ENCODE peak calls at places on chromosomes 16 and 17, in six cellular contexts. K is PC-9, C is upper lobe of right lung, V is aorta, U is left ventricle myocardium inferior, J is pancreas. G is an unnamed sample. For H3K36me3, the result is how much of the 10 kb centered on the place peaks cover.

GRCh38 chr17:65176646-65177409 is 39.7 kb downstream of the RGS9 start:
- DNase-seq in C (no peak), U (no peak), J (no peak), K (no peak), V (no peak), G (no peak)

GRCh38 chr17:4442582-4442981 is 8.8 kb downstream of the SPNS3 start:
- DNase-seq in V (no peak), C (no peak), J (peak), K (no peak), U (no peak), G (no peak)

GRCh38 chr16:85274924-85275323 is 162.7 kb upstream of the CIBAR2 start:
- DNase-seq in J (no peak), K (no peak), U (no peak), V (no peak), C (no peak), G (no peak)

GRCh38 chr16:430904-431303 is 5.5 kb downstream of the RAB11FIP3 start:
- DNase-seq in J (peak), C (no peak), U (no peak), K (no peak), V (no peak), G (no peak)

GRCh38 chr17:40107266-40107980 is 7.0 kb upstream of the NR1D1 start:
- DNase-seq in J (peak), K (no peak), C (no peak), U (peak), V (peak), G (no peak)

GRCh38 chr16:82236415-82236814 is 66.4 kb upstream of the MPHOSPH6 start:
- DNase-seq in U (no peak), V (no peak), C (no peak), J (no peak), K (no peak), G (no peak)

GRCh38 chr17:74779948-74780400 is 3.8 kb upstream of the NAT9 start:
- DNase-seq in U (peak), K (no peak), C (peak), V (peak), J (no peak), G (no peak)

GRCh38 chr17:4950075-4950756 is 703 bp upstream of the ENO3 start:
- DNase-seq in U (peak), C (peak), V (peak), J (peak), K (peak), G (no peak)

GRCh38 chr17:38762231-38762630 is 9.7 kb downstream of the PSMB3 start:
- DNase-seq in V (no peak), J (no peak), U (no peak), K (no peak), C (no peak), G (no peak)

GRCh38 chr17:78609198-78609597 is 32.0 kb upstream of the DNAH17 start:
- DNase-seq in V (peak), J (no peak), U (no peak), K (no peak), C (no peak), G (peak)

GRCh38 chr16:75570351-75571104 is 4.3 kb downstream of the GABARAPL2 start:
- DNase-seq in V (no peak), C (no peak), K (no peak), U (no peak), J (no peak), G (no peak)

GRCh38 chr16:3938843-3939624 is 58.5 kb upstream of the CREBBP start:
- DNase-seq in U (peak), V (peak), K (peak), J (peak), C (peak), G (peak)

GRCh38 chr17:75365009-75365930 is 40.2 kb downstream of the GRB2 start:
- DNase-seq in U (no peak), C (no peak), V (no peak), J (no peak), K (no peak), G (no peak)

GRCh38 chr17:19470529-19471261 is 59.7 kb downstream of the RNF112 start:
- DNase-seq in K (peak), C (no peak), V (peak), J (no peak), U (peak), G (no peak)

GRCh38 chr16:54286330-54287017 is at the start of gene IRX3:
- DNase-seq in K (peak), J (peak), V (peak), U (peak), C (peak), G (peak)

GRCh38 chr17:81854974-81855774 is 5.2 kb downstream of the P4HB start:
- DNase-seq in V (no peak), U (no peak), J (peak), K (no peak), C (no peak), G (no peak)

GRCh38 chr16:87897563-87898505 is 28.5 kb upstream of the SLC7A5 start:
- DNase-seq in U (no peak), J (no peak), K (no peak), C (no peak), V (no peak), G (no peak)

GRCh38 chr16:55965099-55965498 is 89.9 kb upstream of the CES5A start:
- DNase-seq in C (no peak), J (no peak), U (no peak), K (peak), V (no peak), G (no peak)

GRCh38 chr17:14270508-14270907 is 30.4 kb upstream of the HS3ST3B1 start:
- DNase-seq in C (no peak), U (no peak), K (no peak), J (no peak), V (no peak), G (no peak)

GRCh38 chr17:37701424-37702020 is 43.3 kb downstream of the HNF1B start:
- DNase-seq in K (no peak), J (no peak), V (peak), U (no peak), C (peak), G (no peak)

GRCh38 chr17:48530887-48531272 is at the start of gene HOXB1:
- DNase-seq in J (no peak), K (no peak), C (no peak), V (no peak), U (no peak), G (no peak)

GRCh38 chr17:67696853-67697505 is 20.8 kb upstream of the NOL11 start:
- DNase-seq in V (no peak), U (no peak), J (no peak), C (no peak), K (no peak), G (no peak)

GRCh38 chr17:57032343-57032742 is 52.7 kb upstream of the AKAP1 start:
- DNase-seq in K (no peak), C (peak), V (no peak), U (peak), J (no peak), G (peak)

GRCh38 chr16:87317766-87318121 is 552 bp upstream of the C16orf95 start:
- DNase-seq in K (no peak), C (peak), J (peak), U (peak), V (peak), G (no peak)

GRCh38 chr16:51763072-51763658 is 612.1 kb upstream of the SALL1 start:
- DNase-seq in V (no peak), J (no peak), K (no peak), C (no peak), U (no peak), G (no peak)

GRCh38 chr17:39738568-39738901 is 797 bp downstream of the GRB7 start:
- DNase-seq in C (no peak), K (peak), U (no peak), V (no peak), J (peak), G (peak)

GRCh38 chr17:15660077-15660476 is 24.0 kb downstream of the TRIM16 start:
- DNase-seq in J (no peak), K (no peak), U (no peak), C (no peak), V (no peak), G (no peak)

GRCh38 chr17:81422776-81423697 is 27.8 kb downstream of the BAHCC1 start:
- DNase-seq in K (peak), J (no peak), U (peak), V (peak), C (peak), G (peak)

GRCh38 chr17:46736100-46736499 is 82.4 kb downstream of the WNT3 start:
- DNase-seq in U (no peak), K (no peak), V (no peak), C (no peak), J (no peak), G (no peak)

GRCh38 chr17:18970582-18971480 is 18.9 kb downstream of the SLC5A10 start:
- DNase-seq in C (no peak), J (no peak), U (no peak), K (no peak), V (no peak), G (no peak)

GRCh38 chr16:19175492-19176262 is 7.6 kb downstream of the SYT17 start:
- DNase-seq in C (no peak), J (no peak), V (no peak), K (no peak), U (no peak), G (no peak)

GRCh38 chr17:81991684-81992513 is 14.5 kb downstream of the ASPSCR1 start:
- DNase-seq in C (peak), J (peak), K (peak), U (peak), V (peak), G (peak)

GRCh38 chr17:77458202-77459017 is 317.6 kb downstream of the SEC14L1 start:
- DNase-seq in U (no peak), V (no peak), K (no peak), J (no peak), C (no peak), G (no peak)

GRCh38 chr16:72050769-72051464 is 3.4 kb upstream of the HP start:
- DNase-seq in V (no peak), C (no peak), K (no peak), J (no peak), U (no peak), G (no peak)

GRCh38 chr17:61139219-61139618 is 260.4 kb upstream of the TBX2 start:
- DNase-seq in K (peak), V (peak), J (no peak), C (no peak), U (no peak), G (no peak)

GRCh38 chr17:77318491-77319210 is 177.9 kb downstream of the SEC14L1 start:
- DNase-seq in C (peak), U (no peak), J (no peak), V (peak), K (no peak), G (no peak)

GRCh38 chr16:66408181-66409048 is 18.7 kb upstream of the BEAN1 start:
- DNase-seq in C (no peak), J (no peak), V (no peak), K (peak), U (peak), G (peak)

GRCh38 chr17:27327871-27328270 is 34.0 kb downstream of the WSB1 start:
- DNase-seq in K (no peak), U (no peak), J (no peak), C (no peak), V (no peak), G (no peak)

GRCh38 chr17:27332485-27333409 is 38.8 kb downstream of the WSB1 start:
- DNase-seq in U (peak), C (peak), V (peak), J (peak), K (peak), G (peak)

GRCh38 chr17:27333410-27333980 is 39.6 kb downstream of the WSB1 start:
- DNase-seq in J (no peak), V (no peak), U (no peak), C (no peak), K (no peak), G (no peak)

GRCh38 chr17:27329146-27329805 is 35.4 kb downstream of the WSB1 start:
- DNase-seq in J (no peak), U (no peak), V (no peak), K (no peak), C (no peak), G (no peak)

GRCh38 chr17:27332052-27332403 is 38.1 kb downstream of the WSB1 start:
- DNase-seq in C (no peak), V (no peak), K (no peak), J (no peak), U (no peak), G (no peak)
- H3K36me3 ChIP-seq in C (under half), V (under half), K (under half), J (under half), U (under half), G (under half)

GRCh38 chr16:23902223-23903000 is 66.6 kb downstream of the PRKCB start:
- DNase-seq in K (no peak), U (no peak), C (no peak), J (no peak), V (no peak), G (no peak)

GRCh38 chr16:23899869-23900268 is 64.1 kb downstream of the PRKCB start:
- DNase-seq in J (no peak), C (no peak), K (no peak), U (no peak), V (no peak), G (no peak)

GRCh38 chr16:23898682-23899430 is 63.1 kb downstream of the PRKCB start:
- DNase-seq in K (no peak), C (no peak), U (no peak), J (no peak), V (no peak), G (no peak)

GRCh38 chr16:23901178-23902131 is 65.7 kb downstream of the PRKCB start:
- DNase-seq in V (no peak), K (no peak), U (no peak), C (no peak), J (no peak), G (no peak)

GRCh38 chr16:23900480-23901177 is 64.8 kb downstream of the PRKCB start:
- DNase-seq in K (no peak), V (no peak), J (no peak), C (no peak), U (no peak), G (no peak)
- H3K4me3 ChIP-seq in K (no peak), V (no peak), J (no peak), C (no peak), U (no peak), G (no peak)

GRCh38 chr17:1438593-1439083 is 17.4 kb downstream of the CRK start:
- DNase-seq in J (no peak), C (no peak), V (no peak), U (no peak), K (peak), G (no peak)
- H3K27ac ChIP-seq in J (no peak), C (no peak), V (no peak), U (peak), K (peak), G (no peak)

GRCh38 chr17:28907052-28907438 is 4.2 kb upstream of the DHRS13 start:
- DNase-seq in J (no peak), K (no peak), V (no peak), U (no peak), C (no peak), G (no peak)
- H3K36me3 ChIP-seq in J (under half), K (under half), V (under half), U (half or more), C (half or more), G (under half)

DNA sequence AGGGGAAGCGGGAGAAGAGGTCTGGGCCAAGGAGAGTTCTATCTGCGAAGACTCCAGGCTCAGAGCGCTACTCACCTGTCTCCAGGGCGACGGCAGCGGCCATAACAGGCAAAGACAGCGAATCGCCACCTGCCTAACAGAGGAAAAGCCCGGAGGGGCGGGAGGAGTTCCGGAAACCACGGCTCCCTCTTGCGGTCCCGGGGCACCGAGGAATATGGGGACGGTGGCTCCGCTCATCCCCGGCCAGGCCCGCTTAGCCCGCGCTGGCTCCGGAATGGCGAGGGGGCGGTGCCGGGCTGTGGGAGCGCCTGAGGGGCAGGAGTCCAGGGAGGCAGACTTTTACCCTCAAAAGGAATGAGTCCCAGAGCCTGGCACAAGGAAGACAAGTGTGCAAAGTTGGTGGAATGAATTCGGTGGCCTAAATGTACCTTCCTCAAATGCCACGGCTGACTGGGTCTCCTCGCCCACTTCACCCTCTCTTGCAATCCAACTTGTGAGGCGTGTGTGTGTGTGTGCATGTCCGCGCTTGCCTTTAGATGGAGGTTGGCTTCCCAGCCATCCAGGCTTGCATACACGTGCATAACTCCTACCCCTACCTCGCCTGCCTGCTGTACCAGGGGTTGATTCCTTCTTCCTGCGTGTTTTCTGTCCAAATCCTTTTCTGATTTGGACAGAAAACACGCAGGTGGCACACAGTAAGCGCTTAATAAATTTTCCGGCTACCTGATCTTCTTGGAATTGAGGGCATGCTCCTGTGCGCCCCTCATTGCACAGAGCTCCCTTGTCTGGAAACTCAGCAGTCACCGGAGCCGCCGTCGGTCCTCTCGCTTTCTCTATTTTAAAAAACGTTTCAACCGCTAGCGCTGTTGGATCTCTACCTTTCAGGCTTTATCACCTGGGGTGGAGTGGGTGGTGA is 3.5 kb downstream of the C17orf100 start:
- DNase-seq in V (no peak), K (no peak), J (peak), U (no peak), C (peak), G (peak)
- H3K4me3 ChIP-seq in V (no peak), K (no peak), J (no peak), U (peak), C (peak), G (peak)

GRCh38 chr17:50381920-50382319 is 8.9 kb downstream of the EME1 start:
- DNase-seq in K (no peak), J (no peak), C (no peak), V (no peak), U (no peak), G (no peak)
- H3K27ac ChIP-seq in K (no peak), J (no peak), C (no peak), V (no peak), U (no peak), G (no peak)

DNA sequence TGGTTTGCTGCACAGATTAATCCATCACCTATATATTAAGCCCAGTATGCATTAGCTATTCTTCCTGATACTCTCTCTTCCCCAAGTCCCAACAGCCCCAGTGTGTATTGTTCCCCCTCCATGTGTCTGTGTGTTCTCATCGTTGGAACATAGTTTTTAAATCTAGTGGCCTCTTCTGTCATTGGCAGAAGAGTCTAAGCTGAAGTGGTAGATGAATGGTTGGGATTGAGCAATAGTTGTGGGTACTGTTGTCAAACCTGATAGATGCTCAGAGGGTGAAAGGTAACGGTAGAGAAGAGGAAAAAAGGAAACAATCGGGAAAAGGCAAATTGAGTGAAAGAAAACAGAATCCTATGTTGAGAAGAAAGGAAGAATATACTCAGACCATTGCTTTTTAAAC is 29.9 kb downstream of the MAP3K3 start:
- DNase-seq in U (no peak), C (no peak), J (no peak), V (no peak), K (no peak), G (no peak)
- H3K36me3 ChIP-seq in U (half or more), C (under half), J (under half), V (under half), K (under half), G (under half)

GRCh38 chr17:17204041-17204591 is 2.0 kb downstream of the PLD6 start:
- DNase-seq in K (no peak), C (no peak), V (peak), J (no peak), U (peak), G (peak)

GRCh38 chr17:17206149-17206912 is at the start of gene PLD6:
- DNase-seq in V (peak), J (peak), K (peak), U (peak), C (peak), G (peak)

GRCh38 chr17:17203173-17203730 is 2.9 kb downstream of the PLD6 start:
- DNase-seq in U (no peak), K (no peak), J (no peak), V (no peak), C (no peak), G (no peak)

GRCh38 chr17:17205368-17206148 is 575 bp downstream of the PLD6 start:
- DNase-seq in C (peak), V (peak), K (peak), J (peak), U (peak), G (no peak)

GRCh38 chr17:17204635-17205231 is 1.4 kb downstream of the PLD6 start:
- DNase-seq in J (no peak), U (no peak), V (no peak), C (no peak), K (no peak), G (no peak)
- H3K4me3 ChIP-seq in J (peak), U (peak), V (no peak), C (peak), K (peak), G (peak)

G was measured in breast epithelium.